ENCODE peak calls at places on chromosomes 6 and 20, in nine cellular contexts. S, B, W, T, R, K, D, C and N are unnamed samples. For H3K4me1, the result is how much of the 10 kb centered on the place peaks cover.

GRCh38 chr6:135739288-135739687 is 112.2 kb upstream of the PDE7B start:
- DNase-seq in K (no peak), C (peak), W (no peak), D (no peak), B (no peak), R (no peak), T (no peak), S (peak), N (no peak)

GRCh38 chr6:110708295-110708965 is 106.8 kb downstream of the CDK19 start:
- DNase-seq in S (peak), R (no peak), C (peak), W (no peak), D (no peak), K (no peak), T (no peak), B (no peak), N (no peak)

GRCh38 chr6:32847004-32847403 is 3.2 kb upstream of the PSMB8 start:
- DNase-seq in W (no peak), R (no peak), S (no peak), D (no peak), T (no peak), K (no peak), C (no peak), B (no peak), N (no peak)

GRCh38 chr6:96675617-96676016 is 112.7 kb downstream of the FHL5 start:
- DNase-seq in W (no peak), K (no peak), R (no peak), B (no peak), C (no peak), T (no peak), D (no peak), S (no peak), N (no peak)

GRCh38 chr6:35465646-35466045 is 2.6 kb upstream of the RPL10A start:
- DNase-seq in K (no peak), R (no peak), S (no peak), T (no peak), C (no peak), B (no peak), W (no peak), D (no peak), N (no peak)

GRCh38 chr6:112910256-112910655 is 563.1 kb downstream of the RFPL4B start:
- DNase-seq in D (no peak), R (no peak), B (no peak), S (peak), W (no peak), T (no peak), K (no peak), C (peak), N (no peak)

GRCh38 chr6:148364056-148364844 is 21.6 kb downstream of the SASH1 start:
- DNase-seq in D (no peak), S (peak), C (peak), B (no peak), R (no peak), K (no peak), T (no peak), W (no peak), N (no peak)

GRCh38 chr20:51661609-51662178 is 106.5 kb downstream of the ATP9A start:
- DNase-seq in T (peak), C (no peak), R (no peak), D (peak), W (no peak), K (no peak), B (no peak), S (peak), N (no peak)

GRCh38 chr6:42142118-42142835 is at the start of gene C6orf132:
- DNase-seq in D (no peak), S (peak), W (no peak), T (no peak), K (no peak), C (peak), B (no peak), R (peak), N (peak)

GRCh38 chr6:13931797-13932402 is 7.1 kb downstream of the RNF182 start:
- DNase-seq in D (no peak), C (no peak), B (no peak), K (no peak), W (no peak), T (no peak), S (no peak), R (no peak), N (no peak)

GRCh38 chr6:151524059-151524458 is 30.2 kb downstream of the CCDC170 start:
- DNase-seq in S (peak), C (no peak), K (no peak), W (no peak), R (no peak), D (no peak), B (no peak), T (no peak), N (no peak)

GRCh38 chr6:107075951-107076381 is 39.3 kb downstream of the BEND3 start:
- DNase-seq in S (peak), K (no peak), D (peak), T (no peak), B (peak), W (no peak), C (peak), R (no peak), N (no peak)

GRCh38 chr20:49393803-49394202 is 88.7 kb downstream of the KCNB1 start:
- DNase-seq in R (no peak), D (no peak), K (no peak), T (no peak), S (no peak), C (no peak), W (no peak), B (no peak), N (no peak)

GRCh38 chr6:153001767-153002612 is 519 bp downstream of the MTRF1L start:
- DNase-seq in S (peak), C (no peak), B (no peak), R (no peak), T (no peak), W (no peak), K (no peak), D (no peak), N (no peak)

GRCh38 chr6:26550250-26550993 is 12.3 kb downstream of the HMGN4 start:
- DNase-seq in W (peak), T (peak), K (peak), B (peak), D (peak), R (peak), S (peak), C (peak), N (peak)

GRCh38 chr20:3704085-3704484 is 8.3 kb downstream of the SIGLEC1 start:
- DNase-seq in B (no peak), R (no peak), T (no peak), D (no peak), S (no peak), W (no peak), C (no peak), K (no peak), N (peak)

GRCh38 chr6:53894086-53894485 is 99.3 kb downstream of the LRRC1 start:
- DNase-seq in T (no peak), B (peak), C (peak), D (no peak), S (peak), W (no peak), K (no peak), R (no peak), N (no peak)

GRCh38 chr6:48893048-48893447 is 570.0 kb downstream of the MMUT start:
- DNase-seq in D (no peak), B (no peak), W (no peak), C (no peak), R (no peak), S (no peak), T (no peak), K (no peak), N (no peak)

GRCh38 chr20:47027042-47027441 is 132.4 kb downstream of the EYA2 start:
- DNase-seq in K (no peak), T (no peak), C (no peak), R (peak), S (no peak), W (no peak), B (no peak), D (no peak), N (no peak)

GRCh38 chr20:19433371-19434316 is 221.2 kb downstream of the SLC24A3 start:
- DNase-seq in W (no peak), C (peak), K (no peak), R (no peak), T (no peak), D (no peak), S (peak), B (no peak), N (no peak)

GRCh38 chr6:50264995-50265571 is 215.4 kb upstream of the DEFB112 start:
- DNase-seq in W (no peak), S (no peak), R (no peak), T (peak), B (no peak), D (no peak), C (no peak), K (peak), N (no peak)

GRCh38 chr6:53566755-53567154 is 21.9 kb upstream of the GCLC start:
- DNase-seq in T (no peak), K (no peak), W (no peak), R (no peak), C (no peak), D (no peak), S (no peak), B (no peak), N (no peak)

GRCh38 chr6:128414943-128415342 is 105.5 kb downstream of the PTPRK start:
- DNase-seq in C (no peak), B (no peak), K (no peak), S (peak), T (no peak), R (no peak), W (no peak), D (no peak), N (no peak)

GRCh38 chr6:146875927-146876270 is 277.1 kb downstream of the ADGB start:
- DNase-seq in D (no peak), W (no peak), S (no peak), B (no peak), C (no peak), R (no peak), K (no peak), T (no peak), N (no peak)

GRCh38 chr6:34241351-34242215 is 4.9 kb downstream of the HMGA1 start:
- DNase-seq in B (peak), W (no peak), D (no peak), T (no peak), S (no peak), C (no peak), K (no peak), R (no peak), N (peak)

GRCh38 chr6:25111782-25112181 is 167.4 kb upstream of the CARMIL1 start:
- DNase-seq in B (no peak), T (no peak), D (no peak), W (no peak), C (no peak), S (no peak), R (no peak), K (no peak), N (no peak)

GRCh38 chr20:17971571-17972013 is 2.8 kb downstream of the MGME1 start:
- DNase-seq in S (peak), K (no peak), D (no peak), C (peak), W (no peak), R (no peak), B (no peak), T (peak), N (no peak)

GRCh38 chr6:130681028-130681427 is 146.2 kb upstream of the SMLR1 start:
- DNase-seq in D (no peak), C (peak), K (no peak), W (no peak), S (peak), T (peak), R (no peak), B (no peak), N (no peak)

GRCh38 chr20:46423882-46424482 is 17.6 kb upstream of the ELMO2 start:
- DNase-seq in W (no peak), T (no peak), R (no peak), S (no peak), C (peak), K (no peak), B (no peak), D (no peak), N (no peak)

GRCh38 chr6:77010931-77011542 is 452.3 kb downstream of the HTR1B start:
- DNase-seq in R (no peak), W (no peak), S (no peak), D (no peak), B (no peak), T (no peak), C (no peak), K (no peak), N (no peak)

GRCh38 chr6:53294095-53294494 is 54.7 kb downstream of the ELOVL5 start:
- DNase-seq in B (no peak), W (no peak), T (no peak), C (peak), R (no peak), D (no peak), S (no peak), K (peak), N (no peak)

GRCh38 chr6:89117285-89118108 is at the start of gene SRSF12:
- DNase-seq in T (peak), S (peak), K (peak), D (peak), C (peak), W (peak), B (no peak), R (peak), N (peak)

GRCh38 chr6:56620229-56620868 is 22.3 kb downstream of the DST start:
- DNase-seq in D (no peak), C (peak), B (no peak), R (no peak), T (no peak), W (no peak), K (no peak), S (no peak), N (no peak)

GRCh38 chr6:69792292-69792691 is 4.5 kb downstream of the LMBRD1 start:
- DNase-seq in B (no peak), S (no peak), R (no peak), T (no peak), D (no peak), W (no peak), C (no peak), K (no peak), N (no peak)

GRCh38 chr6:161443868-161444267 is 170.0 kb upstream of the AGPAT4 start:
- DNase-seq in W (no peak), K (no peak), D (no peak), T (no peak), B (no peak), R (no peak), C (no peak), S (peak), N (no peak)

GRCh38 chr20:44862286-44862685 is 23.2 kb upstream of the YWHAB start:
- DNase-seq in D (no peak), K (no peak), W (no peak), S (no peak), T (no peak), R (no peak), C (no peak), B (no peak), N (no peak)

GRCh38 chr20:25336561-25337422 is 53.8 kb downstream of the ABHD12 start:
- DNase-seq in C (peak), W (no peak), R (no peak), D (peak), B (no peak), S (peak), T (no peak), K (no peak), N (no peak)

GRCh38 chr6:36196049-36196879 is at the start of gene BRPF3:
- DNase-seq in W (peak), D (peak), T (peak), S (peak), B (peak), R (peak), C (peak), K (peak), N (peak)

GRCh38 chr6:121592261-121592935 is 157.0 kb downstream of the GJA1 start:
- DNase-seq in K (no peak), D (no peak), C (no peak), R (no peak), S (no peak), W (no peak), B (no peak), T (no peak), N (no peak)

GRCh38 chr6:108116781-108117426 is 42.4 kb upstream of the OSTM1 start:
- DNase-seq in K (no peak), R (no peak), W (no peak), T (no peak), D (no peak), C (no peak), S (no peak), B (no peak), N (peak)

GRCh38 chr6:108114861-108115597 is 40.5 kb upstream of the OSTM1 start:
- DNase-seq in B (peak), D (peak), C (peak), W (peak), T (peak), S (peak), K (peak), R (peak), N (peak)

GRCh38 chr6:108116424-108116780 is 41.9 kb upstream of the OSTM1 start:
- DNase-seq in D (no peak), C (no peak), S (no peak), R (no peak), T (no peak), B (no peak), K (no peak), W (no peak), N (no peak)

GRCh38 chr6:108115598-108116058 is 41.1 kb upstream of the OSTM1 start:
- DNase-seq in K (peak), C (peak), S (peak), W (peak), B (no peak), R (no peak), T (no peak), D (peak), N (peak)

GRCh38 chr6:108113557-108114519 is 39.3 kb upstream of the OSTM1 start:
- DNase-seq in C (peak), S (peak), W (no peak), D (peak), R (no peak), T (peak), K (peak), B (no peak), N (no peak)
- H3K4me3 ChIP-seq in C (no peak), S (peak), W (peak), D (peak), R (peak), T (no peak), K (no peak), B (peak), N (peak)

DNA sequence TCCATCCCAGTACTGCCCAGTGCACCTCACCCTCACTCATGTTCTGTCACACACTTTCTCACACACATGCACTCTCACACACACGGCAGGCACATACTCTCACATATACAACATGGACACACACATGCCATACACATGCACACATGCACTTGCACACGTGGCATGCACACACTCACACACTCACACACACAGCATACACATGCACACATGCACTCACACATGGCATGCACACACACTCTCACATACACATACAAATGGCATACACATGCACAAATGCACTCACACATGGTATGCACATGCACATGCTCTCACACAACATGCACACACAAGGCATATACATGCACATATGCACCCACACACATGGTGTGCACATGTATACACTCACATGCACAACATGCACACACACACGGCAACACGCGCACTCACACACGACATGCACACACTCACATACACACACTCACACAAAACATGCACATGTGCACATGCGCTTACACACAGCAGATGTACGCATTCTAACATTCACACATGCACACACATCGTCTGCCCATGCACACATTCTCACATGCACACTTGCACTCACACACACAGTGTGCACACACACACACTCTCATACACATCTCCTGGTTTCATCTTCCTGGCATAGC is 131.7 kb upstream of the THBS2 start:
- DNase-seq in T (no peak), D (no peak), K (no peak), W (no peak), B (no peak), R (no peak), S (no peak), C (no peak), N (no peak)
- H3K4me1 ChIP-seq in T (under half), D (under half), K (under half), W (under half), B (under half), R (under half), S (under half), C (under half), N (under half)

DNA sequence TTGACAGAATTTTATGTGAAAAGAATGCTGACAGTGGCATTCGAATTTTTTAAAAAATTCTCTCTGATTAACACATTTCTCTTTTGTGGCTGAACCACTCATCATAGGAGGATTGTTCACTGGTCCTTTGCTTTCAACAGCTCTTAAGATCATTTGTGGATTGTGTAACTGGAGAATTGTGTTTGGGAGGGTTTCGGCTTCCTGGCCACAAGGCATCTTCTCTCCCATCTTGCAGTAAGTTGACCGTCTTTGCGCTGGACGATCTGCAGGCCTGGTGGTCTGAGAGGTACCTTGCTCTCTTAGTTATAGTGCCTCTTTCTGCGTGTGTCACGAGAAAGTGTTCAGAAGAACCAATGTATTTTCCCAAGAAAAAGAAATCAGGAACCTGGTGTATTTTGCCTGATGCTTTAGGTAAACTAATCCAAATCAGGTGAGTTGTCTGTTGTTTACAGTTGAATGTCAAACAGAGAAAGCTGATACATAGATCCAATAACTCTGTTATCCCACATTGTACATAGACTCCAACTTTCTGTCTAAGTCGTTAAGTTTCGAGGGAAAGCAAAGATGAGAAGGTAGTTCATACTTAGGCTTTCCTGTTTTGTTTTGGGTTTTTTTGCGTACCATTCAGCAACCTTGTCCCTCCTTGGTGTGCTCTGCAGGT is 14.8 kb upstream of the EXOC2 start:
- DNase-seq in B (no peak), K (no peak), R (no peak), T (peak), C (no peak), W (no peak), S (no peak), D (no peak), N (no peak)
- H3K27ac ChIP-seq in B (no peak), K (no peak), R (no peak), T (peak), C (no peak), W (no peak), S (peak), D (no peak), N (no peak)

GRCh38 chr6:126701799-126702198 is 361.9 kb downstream of the CENPW start:
- DNase-seq in T (no peak), C (no peak), D (no peak), W (no peak), K (no peak), S (no peak), R (no peak), B (no peak), N (no peak)
- H3K4me3 ChIP-seq in T (no peak), C (no peak), D (no peak), W (no peak), K (no peak), S (no peak), R (no peak), B (no peak), N (no peak)

GRCh38 chr6:37304766-37305165 is 46.8 kb upstream of the TMEM217 start:
- DNase-seq in R (no peak), B (no peak), K (no peak), W (no peak), D (no peak), S (no peak), T (no peak), C (no peak), N (no peak)
- H3K4me1 ChIP-seq in R (under half), B (under half), K (under half), W (under half), D (under half), S (under half), T (under half), C (under half), N (under half)